ENCODE peak calls at places on chromosomes 1 and 21, in four cellular contexts. I is NCI-H1092; D is activated naive CD4-positive, alpha-beta T cell treated with anti-CD3 and anti-CD28 coated beads, Interleukin-2, amount 10 ng/mL, durations not matched to agents 7 days and 5 days; Q is HuH-7.5. H is an unnamed sample.
A peak's percentile ranks its signal among the peaks of the same experiment; 100 is the strongest.

GRCh38 chr1:231357831-231358354 is 19.8 kb downstream of the SPRTN start:
- DNase-seq in D (peak; percentile 54), Q (peak; percentile 17), I (peak; percentile 22), H (peak; percentile 69)

GRCh38 chr1:193434319-193434718 is 247.9 kb upstream of the B3GALT2 start:
- DNase-seq in Q (no peak), I (no peak), D (no peak), H (no peak)

GRCh38 chr1:159752135-159752580 is 28.6 kb upstream of the DUSP23 start:
- DNase-seq in I (no peak), D (no peak), Q (no peak), H (no peak)

GRCh38 chr1:61436491-61437120 is 288.3 kb downstream of the TM2D1 start:
- DNase-seq in Q (no peak), I (no peak), D (no peak), H (no peak)

GRCh38 chr1:180252638-180253536 is 22.8 kb downstream of the LHX4 start:
- DNase-seq in I (peak; percentile 68), D (peak; percentile 84), Q (peak; percentile 80), H (peak; percentile 83)

GRCh38 chr1:107110346-107110745 is 30.5 kb upstream of the NTNG1 start:
- DNase-seq in I (no peak), Q (no peak), D (no peak), H (no peak)

GRCh38 chr1:15950763-15951295 is 25.1 kb downstream of the ZBTB17 start:
- DNase-seq in Q (no peak), D (peak; percentile 39), I (no peak), H (no peak)

GRCh38 chr21:31530364-31530763 is 129.1 kb upstream of the SOD1 start:
- DNase-seq in Q (no peak), D (no peak), I (no peak), H (no peak)

GRCh38 chr1:168821434-168821833 is 92.4 kb upstream of the DPT start:
- DNase-seq in Q (no peak), I (no peak), D (no peak), H (no peak)

GRCh38 chr1:2489615-2490014 is 13.5 kb downstream of the PLCH2 start:
- DNase-seq in D (no peak), I (no peak), Q (no peak), H (no peak)

GRCh38 chr1:14968251-14968812 is 185.2 kb upstream of the TMEM51 start:
- DNase-seq in Q (no peak), I (no peak), D (no peak), H (no peak)

GRCh38 chr1:5551274-5551966 is 440.8 kb downstream of the NPHP4 start:
- DNase-seq in I (no peak), Q (no peak), D (no peak), H (no peak)